ENCODE peak calls at places on chromosomes 2 and 18, in four cellular contexts. One of them, this sample, is unnamed.

GRCh38 chr2:71419976-71420375 is 33.4 kb upstream of the DYSF start:
- DNase-seq in amygdala: no peak
- DNase-seq in adipocyte: no peak
- DNase-seq in activated T-cell treated with anti-CD3 and anti-CD28 coated beads, Interleukin-2, amount 50 U/mL, for 1 hour: no peak
- DNase-seq in this sample: no peak

GRCh38 chr18:63953811-63954210 is 4.7 kb downstream of the HMSD start:
- DNase-seq in amygdala: no peak
- DNase-seq in adipocyte: no peak
- DNase-seq in activated T-cell treated with anti-CD3 and anti-CD28 coated beads, Interleukin-2, amount 50 U/mL, for 1 hour: no peak
- DNase-seq in this sample: no peak

GRCh38 chr2:151171186-151171585 is 90.5 kb downstream of the RBM43 start:
- DNase-seq in amygdala: no peak
- DNase-seq in adipocyte: peak; percentile 23
- DNase-seq in activated T-cell treated with anti-CD3 and anti-CD28 coated beads, Interleukin-2, amount 50 U/mL, for 1 hour: no peak
- DNase-seq in this sample: no peak

GRCh38 chr2:119748135-119748534 is 11.6 kb upstream of the PTPN4 start:
- DNase-seq in amygdala: no peak
- DNase-seq in adipocyte: no peak
- DNase-seq in activated T-cell treated with anti-CD3 and anti-CD28 coated beads, Interleukin-2, amount 50 U/mL, for 1 hour: no peak
- DNase-seq in this sample: no peak

GRCh38 chr18:58668211-58668610 is 3.1 kb upstream of the MALT1 start:
- DNase-seq in amygdala: no peak
- DNase-seq in adipocyte: no peak
- DNase-seq in activated T-cell treated with anti-CD3 and anti-CD28 coated beads, Interleukin-2, amount 50 U/mL, for 1 hour: no peak
- DNase-seq in this sample: no peak

GRCh38 chr2:115807302-115807701 is 1364.9 kb downstream of the DPP10 start:
- DNase-seq in amygdala: no peak
- DNase-seq in adipocyte: no peak
- DNase-seq in activated T-cell treated with anti-CD3 and anti-CD28 coated beads, Interleukin-2, amount 50 U/mL, for 1 hour: no peak
- DNase-seq in this sample: no peak

GRCh38 chr2:232309592-232309991 is 69.0 kb upstream of the ALPP start:
- DNase-seq in amygdala: no peak
- DNase-seq in adipocyte: no peak
- DNase-seq in activated T-cell treated with anti-CD3 and anti-CD28 coated beads, Interleukin-2, amount 50 U/mL, for 1 hour: no peak
- DNase-seq in this sample: no peak

GRCh38 chr2:74507926-74508520 is 528 bp upstream of the PCGF1 start:
- DNase-seq in amygdala: no peak
- DNase-seq in adipocyte: peak; percentile 76
- DNase-seq in activated T-cell treated with anti-CD3 and anti-CD28 coated beads, Interleukin-2, amount 50 U/mL, for 1 hour: no peak
- DNase-seq in this sample: no peak

GRCh38 chr2:235064980-235065379 is 113.2 kb downstream of the SH3BP4 start:
- DNase-seq in amygdala: no peak
- DNase-seq in adipocyte: no peak
- DNase-seq in activated T-cell treated with anti-CD3 and anti-CD28 coated beads, Interleukin-2, amount 50 U/mL, for 1 hour: no peak
- DNase-seq in this sample: no peak

GRCh38 chr2:144583741-144584453 is 64.0 kb upstream of the ZEB2 start:
- DNase-seq in amygdala: no peak
- DNase-seq in adipocyte: peak; percentile 82
- DNase-seq in activated T-cell treated with anti-CD3 and anti-CD28 coated beads, Interleukin-2, amount 50 U/mL, for 1 hour: no peak
- DNase-seq in this sample: no peak

This sample was measured in activated effector memory CD4-positive, alpha-beta T cell treated with anti-CD3 and anti-CD28 coated beads, Interleukin-2, amount 50 U/mL, for 16 hours.